ENCODE peak calls at places on chromosomes 12 and 14, in six cellular contexts. Y is tibial nerve, V is IMR-90, U is right lobe of liver, C is thyroid gland, J is psoas muscle. F is an unnamed sample. For H3K4me1, the result is how much of the 10 kb centered on the place peaks cover.

GRCh38 chr14:65243766-65244442 is 141.6 kb upstream of the MAX start:
- DNase-seq in Y (no peak), V (peak), U (no peak), C (no peak), J (no peak), F (no peak)

GRCh38 chr14:76908834-76909233 is 82.6 kb downstream of the LRRC74A start:
- DNase-seq in Y (no peak), V (no peak), U (no peak), C (no peak), J (no peak), F (no peak)

GRCh38 chr12:32115404-32116104 is 8.9 kb downstream of the BICD1 start:
- DNase-seq in Y (peak), V (peak), U (peak), C (peak), J (peak), F (peak)

GRCh38 chr12:69321356-69321755 is 26.8 kb upstream of the LYZ start:
- DNase-seq in Y (no peak), V (no peak), U (no peak), C (no peak), J (no peak), F (no peak)

GRCh38 chr12:19431407-19432308 is 7.6 kb upstream of the AEBP2 start:
- DNase-seq in Y (no peak), V (peak), U (no peak), C (no peak), J (no peak), F (no peak)

GRCh38 chr14:104991896-104992230 is 6.3 kb downstream of the CLBA1 start:
- DNase-seq in Y (no peak), V (no peak), U (no peak), C (no peak), J (no peak), F (no peak)

GRCh38 chr12:94150483-94151225 is 2.3 kb downstream of the PLXNC1 start:
- DNase-seq in Y (no peak), V (no peak), U (peak), C (peak), J (no peak), F (no peak)

GRCh38 chr14:94102768-94103482 is 7.6 kb upstream of the IFI27 start:
- DNase-seq in Y (no peak), V (no peak), U (no peak), C (no peak), J (no peak), F (no peak)

GRCh38 chr14:79274641-79275366 is 936.5 kb downstream of the DIO2 start:
- DNase-seq in Y (no peak), V (peak), U (no peak), C (no peak), J (no peak), F (no peak)

GRCh38 chr12:92424338-92424737 is 278.5 kb upstream of the PLEKHG7 start:
- DNase-seq in Y (no peak), V (peak), U (no peak), C (no peak), J (no peak), F (no peak)

GRCh38 chr14:95286649-95287048 is 33.1 kb downstream of the CLMN start:
- DNase-seq in Y (no peak), V (no peak), U (no peak), C (no peak), J (no peak), F (no peak)
- H3K27ac ChIP-seq in Y (no peak), V (no peak), U (no peak), C (no peak), J (no peak), F (no peak)

DNA sequence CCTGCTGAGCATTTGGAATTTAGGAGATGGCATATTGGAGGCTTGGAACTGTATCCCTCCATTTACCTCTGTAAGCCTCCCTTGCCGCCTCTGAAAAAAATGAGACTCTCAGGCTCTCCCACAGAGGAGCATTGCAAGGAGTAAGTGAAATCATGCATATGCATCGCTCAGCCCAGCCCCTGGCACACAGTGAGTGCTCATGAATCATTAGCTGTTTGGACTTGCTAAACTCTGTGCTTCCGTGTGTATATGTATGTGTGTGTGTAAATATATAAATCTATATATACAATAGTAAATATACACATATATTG is 17.1 kb upstream of the TBX3 start:
- DNase-seq in Y (no peak), V (no peak), U (no peak), C (peak), J (no peak), F (no peak)
- H3K4me1 ChIP-seq in Y (under half), V (under half), U (under half), C (half or more), J (under half), F (under half)

GRCh38 chr12:10615532-10615931 is 2.1 kb upstream of the MAGOHB start:
- DNase-seq in Y (no peak), V (no peak), U (no peak), C (no peak), J (no peak), F (no peak)
- TF ChIP-seq CTCF in Y (no peak), V (no peak), U (no peak), C (no peak), J (no peak), F (no peak)

GRCh38 chr12:11144297-11144696 is 9.9 kb upstream of the TAS2R30 start:
- DNase-seq in Y (no peak), V (no peak), U (no peak), C (no peak), J (no peak), F (no peak)
- H3K27ac ChIP-seq in Y (no peak), V (no peak), U (no peak), C (no peak), J (no peak), F (no peak)

GRCh38 chr12:124758266-124759200 is 105.1 kb downstream of the SCARB1 start:
- DNase-seq in Y (no peak), V (no peak), U (no peak), C (peak), J (no peak), F (no peak)
- H3K4me1 ChIP-seq in Y (half or more), V (under half), U (under half), C (under half), J (under half), F (under half)

F was measured in gastrocnemius medialis.